ENCODE peak calls at places on chromosomes 11 and 22, in six cellular contexts. L is prostate gland, M is stomach, N is colonic mucosa, Q is transverse colon, S is tibial artery. H is an unnamed sample. For H3K4me1, the result is how much of the 10 kb centered on the place peaks cover.

GRCh38 chr11:94674005-94674491 is 94.1 kb upstream of the AMOTL1 start:
- DNase-seq in L (no peak), M (no peak), N (no peak), Q (no peak), S (no peak), H (no peak)

GRCh38 chr11:33207408-33207985 is 46.2 kb upstream of the CSTF3 start:
- DNase-seq in L (no peak), M (peak), N (no peak), Q (no peak), S (no peak), H (no peak)

GRCh38 chr11:108561535-108561991 is 32.0 kb downstream of the EXPH5 start:
- DNase-seq in L (no peak), M (no peak), N (no peak), Q (no peak), S (no peak), H (no peak)

GRCh38 chr11:124207102-124207792 is 24.1 kb downstream of the OR10D3 start:
- DNase-seq in L (no peak), M (no peak), N (no peak), Q (no peak), S (no peak), H (no peak)

GRCh38 chr11:95647355-95647754 is 142.2 kb downstream of the FAM76B start:
- DNase-seq in L (peak), M (no peak), N (no peak), Q (no peak), S (peak), H (no peak)

GRCh38 chr11:117538731-117539130 is 211.1 kb downstream of the CEP164 start:
- DNase-seq in L (no peak), M (no peak), N (no peak), Q (no peak), S (no peak), H (no peak)

GRCh38 chr11:24585192-24585591 is 88.3 kb downstream of the LUZP2 start:
- DNase-seq in L (no peak), M (no peak), N (no peak), Q (no peak), S (no peak), H (no peak)

GRCh38 chr11:19511413-19512183 is 201.0 kb upstream of the NAV2 start:
- DNase-seq in L (no peak), M (peak), N (peak), Q (peak), S (peak), H (no peak)

GRCh38 chr22:29149841-29150555 is 55.7 kb upstream of the EMID1 start:
- DNase-seq in L (no peak), M (no peak), N (no peak), Q (no peak), S (no peak), H (no peak)

GRCh38 chr11:130188585-130189347 is 29.2 kb downstream of the ST14 start:
- DNase-seq in L (no peak), M (no peak), N (no peak), Q (no peak), S (no peak), H (no peak)
- H3K4me1 ChIP-seq in L (under half), M (under half), N (under half), Q (half or more), S (under half), H (under half)

DNA sequence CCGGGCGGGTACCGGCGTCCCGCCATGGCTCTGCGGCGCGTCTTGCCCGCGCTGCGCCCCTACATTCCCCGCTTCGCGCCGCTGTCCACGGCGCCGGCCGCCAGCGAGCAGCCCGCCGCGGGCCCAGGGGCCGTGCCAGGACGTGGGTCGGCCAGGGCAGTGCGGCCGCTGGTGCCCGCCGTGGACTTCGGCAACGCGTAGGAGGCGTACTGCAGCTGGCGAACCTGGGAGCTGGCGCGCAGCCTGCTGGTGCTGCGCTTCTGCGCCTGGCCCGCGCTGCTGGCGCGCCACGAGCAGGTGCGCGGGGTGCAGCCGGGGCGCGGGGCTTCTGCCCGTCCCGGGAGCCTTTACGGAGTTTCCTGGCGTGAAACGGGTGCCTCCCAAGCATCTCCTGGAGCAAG is 20.1 kb downstream of the DGCR6L start:
- DNase-seq in L (no peak), M (peak), N (no peak), Q (peak), S (no peak), H (no peak)
- H3K4me3 ChIP-seq in L (peak), M (peak), N (peak), Q (peak), S (peak), H (peak)

GRCh38 chr11:44944853-44945235 is 5.8 kb downstream of the TP53I11 start:
- DNase-seq in L (no peak), M (no peak), N (no peak), Q (no peak), S (no peak), H (no peak)

GRCh38 chr11:44948155-44948554 is 2.5 kb downstream of the TP53I11 start:
- DNase-seq in L (no peak), M (no peak), N (no peak), Q (no peak), S (no peak), H (no peak)

GRCh38 chr11:44945639-44946038 is 5.0 kb downstream of the TP53I11 start:
- DNase-seq in L (no peak), M (no peak), N (no peak), Q (no peak), S (peak), H (no peak)

GRCh38 chr11:44946268-44946667 is 4.4 kb downstream of the TP53I11 start:
- DNase-seq in L (no peak), M (no peak), N (peak), Q (no peak), S (peak), H (peak)

GRCh38 chr11:44947114-44947513 is 3.6 kb downstream of the TP53I11 start:
- DNase-seq in L (no peak), M (no peak), N (no peak), Q (no peak), S (no peak), H (no peak)
- H3K4me1 ChIP-seq in L (under half), M (under half), N (under half), Q (under half), S (under half), H (under half)

DNA sequence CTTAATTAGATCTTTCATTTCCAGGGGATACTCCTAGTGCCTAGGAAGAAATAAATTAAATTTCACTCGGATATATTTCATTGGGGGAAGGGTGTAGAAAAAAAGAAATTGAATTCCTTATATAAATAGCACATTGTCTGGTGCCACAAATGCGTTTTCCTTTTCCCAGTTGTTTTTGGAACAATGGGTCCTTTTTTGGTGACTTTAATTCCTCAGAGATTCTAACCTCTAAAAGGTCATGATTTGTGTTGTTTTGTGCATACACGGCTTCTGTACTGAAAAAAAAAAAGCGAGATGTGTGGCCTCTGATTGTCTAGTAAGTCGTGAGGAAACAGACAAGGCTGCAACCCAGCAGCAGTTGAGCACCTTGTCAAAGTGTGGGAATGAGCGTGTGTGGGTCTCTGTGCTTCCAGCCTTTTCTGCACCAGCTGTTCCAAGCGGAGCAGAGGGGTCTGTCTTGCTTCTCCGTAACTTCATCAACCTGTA is 64.5 kb upstream of the CRTAM start:
- DNase-seq in L (no peak), M (no peak), N (no peak), Q (no peak), S (no peak), H (no peak)
- H3K4me3 ChIP-seq in L (no peak), M (no peak), N (no peak), Q (no peak), S (no peak), H (no peak)

GRCh38 chr22:19103881-19104821 is 18.1 kb downstream of the DGCR2 start:
- DNase-seq in L (no peak), M (no peak), N (no peak), Q (no peak), S (no peak), H (peak)

GRCh38 chr22:19106886-19107729 is 15.1 kb downstream of the DGCR2 start:
- DNase-seq in L (no peak), M (no peak), N (no peak), Q (no peak), S (no peak), H (no peak)

GRCh38 chr22:19107730-19108074 is 14.5 kb downstream of the DGCR2 start:
- DNase-seq in L (no peak), M (no peak), N (no peak), Q (no peak), S (no peak), H (no peak)

GRCh38 chr22:19105456-19105855 is 16.8 kb downstream of the DGCR2 start:
- DNase-seq in L (no peak), M (no peak), N (no peak), Q (no peak), S (no peak), H (no peak)

DNA sequence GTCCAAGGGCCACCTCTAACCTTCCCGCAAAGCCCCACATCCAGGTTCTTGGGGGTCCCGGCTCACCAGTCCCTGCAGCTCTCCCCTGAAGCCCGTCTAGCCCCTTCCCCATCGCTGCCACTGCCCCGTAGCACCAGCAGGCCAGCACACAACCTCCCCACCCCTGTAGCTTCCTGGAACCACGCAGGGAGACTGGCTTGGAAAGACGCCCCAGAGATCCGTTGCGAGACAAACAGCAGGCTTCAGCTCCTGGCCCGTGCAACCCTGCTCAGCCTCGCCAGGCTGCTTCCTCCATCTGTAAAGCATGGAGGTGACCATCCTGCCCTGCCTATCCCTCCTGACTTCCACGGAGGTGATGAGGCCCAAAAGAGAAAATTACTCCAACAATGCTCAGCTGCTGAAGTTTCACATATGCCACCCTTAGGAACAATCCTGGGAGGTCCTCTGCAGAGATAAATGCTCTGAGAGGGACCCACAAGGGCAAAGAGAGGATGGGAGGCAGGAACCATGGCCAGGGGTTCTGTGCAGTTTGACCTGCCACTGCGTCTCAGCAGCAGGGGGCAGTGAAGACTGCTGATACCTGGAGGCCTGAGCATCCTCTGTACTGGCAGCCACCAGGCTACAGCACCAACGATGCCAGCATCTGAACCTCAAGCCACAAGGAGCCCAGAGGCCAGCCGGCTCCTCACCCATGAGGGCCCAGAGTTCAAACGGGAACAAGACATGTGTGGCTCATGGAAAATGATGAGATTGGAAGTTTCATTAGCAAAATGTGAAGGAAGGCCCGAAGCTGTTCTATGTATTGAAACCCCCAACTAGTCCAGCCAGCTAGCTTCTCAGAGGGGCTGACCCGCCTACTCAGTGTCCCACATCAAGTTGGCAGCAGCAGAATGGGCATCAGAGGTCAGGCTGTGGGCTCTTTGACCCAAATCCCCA is 16.1 kb downstream of the DGCR2 start:
- DNase-seq in L (no peak), M (no peak), N (no peak), Q (no peak), S (no peak), H (peak)
- H3K4me1 ChIP-seq in L (under half), M (half or more), N (under half), Q (half or more), S (half or more), H (under half)